ENCODE peak calls at places on chromosomes 3 and 15, in five cellular contexts. F is body of pancreas, P is cardiac muscle cell, B is neural progenitor cell, I is pancreas. D is an unnamed sample.

GRCh38 chr3:134797080-134797801 is 2.2 kb downstream of the EPHB1 start:
- DNase-seq in P (no peak), I (no peak), B (peak; percentile 41), F (no peak), D (no peak)

GRCh38 chr15:83504365-83504764 is 57.2 kb downstream of the SH3GL3 start:
- DNase-seq in I (no peak), B (no peak), P (peak; percentile 10), F (no peak), D (no peak)

GRCh38 chr3:119579366-119580147 is at the start of gene ADPRH:
- DNase-seq in I (peak; percentile 88), F (peak; percentile 88), P (peak; percentile 85), B (peak; percentile 87), D (peak; percentile 57)

GRCh38 chr3:53773586-53774368 is 72.4 kb downstream of the CHDH start:
- DNase-seq in I (peak; percentile 31), F (peak; percentile 34), B (no peak), P (peak; percentile 89), D (peak; percentile 27)

GRCh38 chr15:33547876-33548275 is 237.1 kb downstream of the RYR3 start:
- DNase-seq in F (peak; percentile 4), P (peak; percentile 39), B (peak; percentile 79), I (no peak), D (no peak)

GRCh38 chr3:128942161-128942952 is 51.5 kb downstream of the CFAP92 start:
- DNase-seq in F (no peak), B (no peak), P (no peak), I (no peak), D (no peak)

GRCh38 chr3:98962189-98962930 is 60.9 kb upstream of the DCBLD2 start:
- DNase-seq in I (no peak), F (no peak), B (no peak), P (peak; percentile 50), D (no peak)

GRCh38 chr3:151864423-151865101 is 8.9 kb upstream of the SUCNR1 start:
- DNase-seq in P (peak; percentile 89), F (no peak), B (no peak), I (no peak), D (no peak)

GRCh38 chr15:69624816-69625215 is 172.2 kb downstream of the RPLP1 start:
- DNase-seq in I (no peak), P (no peak), F (no peak), B (no peak), D (no peak)

GRCh38 chr15:55247766-55248427 is 41.7 kb downstream of the RAB27A start:
- DNase-seq in P (no peak), I (no peak), F (peak; percentile 14), B (no peak), D (no peak)

GRCh38 chr3:56453027-56453426 is 15.2 kb downstream of the ERC2 start:
- DNase-seq in B (no peak), F (no peak), I (no peak), P (no peak), D (no peak)

GRCh38 chr3:187770224-187770623 is 25.0 kb upstream of the BCL6 start:
- DNase-seq in P (no peak), I (no peak), B (no peak), F (no peak), D (no peak)

GRCh38 chr3:146403792-146404191 is 65.6 kb downstream of the PLSCR2 start:
- DNase-seq in P (no peak), B (no peak), F (no peak), I (no peak), D (no peak)

GRCh38 chr15:63482874-63483323 is 21.5 kb upstream of the USP3 start:
- DNase-seq in I (no peak), P (no peak), F (no peak), B (no peak), D (no peak)

GRCh38 chr3:184506579-184506978 is 55.0 kb upstream of the EPHB3 start:
- DNase-seq in I (no peak), B (no peak), P (no peak), F (no peak), D (no peak)

GRCh38 chr15:71344316-71344715 is 229.0 kb downstream of the THSD4 start:
- DNase-seq in I (no peak), B (no peak), F (no peak), P (no peak), D (no peak)

GRCh38 chr3:118960876-118961275 is 73.8 kb downstream of the IGSF11 start:
- DNase-seq in B (peak; percentile 11), P (no peak), I (no peak), F (no peak), D (no peak)

GRCh38 chr3:197256836-197257444 is 41.5 kb downstream of the DLG1 start:
- DNase-seq in B (peak; percentile 52), P (peak; percentile 66), F (peak; percentile 51), I (peak; percentile 26), D (peak; percentile 39)

GRCh38 chr3:127254730-127255129 is 33.1 kb downstream of the PRR20G start:
- DNase-seq in B (no peak), F (no peak), P (peak; percentile 10), I (no peak), D (no peak)

GRCh38 chr3:100802126-100802525 is 92.8 kb downstream of the TFG start:
- DNase-seq in P (no peak), I (no peak), B (no peak), F (no peak), D (no peak)

GRCh38 chr15:89947338-89947829 is 34.6 kb upstream of the ARPIN start:
- DNase-seq in F (no peak), B (no peak), I (no peak), P (no peak), D (no peak)

GRCh38 chr3:69774029-69774428 is 34.8 kb downstream of the MITF start:
- DNase-seq in I (peak; percentile 32), P (no peak), F (peak; percentile 45), B (no peak), D (no peak)

GRCh38 chr3:179321585-179322322 is 1.1 kb upstream of the ZNF639 start:
- DNase-seq in B (peak; percentile 42), I (no peak), P (peak; percentile 64), F (peak; percentile 30), D (no peak)

GRCh38 chr3:51860703-51861665 is at the start of gene IQCF2:
- DNase-seq in I (no peak), P (no peak), B (no peak), F (no peak), D (no peak)

GRCh38 chr15:93317772-93318171 is 228.8 kb upstream of the RGMA start:
- DNase-seq in P (no peak), I (no peak), F (no peak), B (no peak), D (no peak)

GRCh38 chr15:73386886-73387506 is 18.2 kb upstream of the HCN4 start:
- DNase-seq in I (no peak), F (no peak), P (no peak), B (no peak), D (no peak)

GRCh38 chr3:146543461-146544012 is 870 bp downstream of the PLSCR1 start:
- DNase-seq in F (peak; percentile 52), B (no peak), I (peak; percentile 31), P (peak; percentile 69), D (peak; percentile 20)

GRCh38 chr15:74784426-74784825 is 2.5 kb downstream of the CSK start:
- DNase-seq in P (no peak), B (no peak), I (no peak), F (no peak), D (no peak)

GRCh38 chr3:124397088-124397487 is 333.2 kb upstream of the UMPS start:
- DNase-seq in P (no peak), I (no peak), B (no peak), F (no peak), D (no peak)

GRCh38 chr15:67547836-67548531 is 5.5 kb downstream of the MAP2K5 start:
- DNase-seq in B (no peak), P (peak; percentile 18), I (no peak), F (no peak), D (no peak)

GRCh38 chr3:185629554-185630181 is 43.6 kb downstream of the SENP2 start:
- DNase-seq in B (no peak), F (no peak), P (no peak), I (no peak), D (no peak)

GRCh38 chr3:60841355-60841754 is 409.9 kb downstream of the FHIT start:
- DNase-seq in F (no peak), P (peak; percentile 1), B (no peak), I (peak; percentile 17), D (no peak)

GRCh38 chr3:60835796-60836195 is 415.5 kb downstream of the FHIT start:
- DNase-seq in B (no peak), P (no peak), F (no peak), I (no peak), D (no peak)

DNA sequence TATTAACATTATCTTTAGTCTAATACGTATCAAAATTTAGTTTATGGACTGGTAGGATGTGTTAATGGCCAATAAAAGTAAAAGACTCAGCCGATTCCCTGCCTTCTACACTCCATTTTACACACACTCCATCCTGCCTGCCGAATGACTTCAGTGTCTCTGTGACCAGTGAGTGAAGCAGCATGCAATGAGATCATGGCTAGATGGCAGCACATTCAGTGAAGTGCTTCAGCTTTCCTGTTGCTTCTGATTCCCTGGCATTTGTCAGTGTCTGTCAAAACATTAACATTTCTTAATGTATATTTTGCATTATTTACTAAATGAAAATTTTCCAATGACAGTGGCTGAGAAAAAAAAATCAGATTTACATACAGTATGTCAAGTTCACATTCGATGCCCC is 412.0 kb downstream of the FHIT start:
- DNase-seq in F (no peak), B (peak; percentile 15), I (no peak), P (no peak), D (no peak)
- TF ChIP-seq CTCF in F (no peak), B (no peak), I (no peak), P (no peak), D (no peak)

DNA sequence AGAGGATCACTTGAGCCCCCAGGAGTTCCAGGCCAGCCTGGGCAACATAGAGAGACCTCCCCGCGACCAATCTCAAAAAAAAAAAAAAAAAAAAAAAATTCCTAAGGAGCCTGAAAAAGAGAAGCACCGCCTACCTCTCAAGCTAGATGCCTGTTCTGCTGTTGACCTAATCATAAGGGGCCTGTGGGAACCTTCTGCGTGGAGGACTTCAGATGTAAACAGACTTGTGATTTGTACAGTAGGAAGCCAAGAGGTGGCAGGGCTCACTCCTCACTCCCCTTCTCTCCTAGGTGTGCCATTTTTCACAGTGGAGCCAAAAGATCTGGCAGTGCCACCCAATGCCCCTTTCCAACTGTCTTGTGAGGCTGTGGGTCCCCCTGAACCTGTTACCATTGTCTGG is 3.2 kb downstream of the TYRO3 start:
- DNase-seq in I (no peak), B (peak; percentile 22), F (no peak), P (peak; percentile 21), D (no peak)
- H3K4me1 ChIP-seq in I (peaks cover 10% of the 10 kb centered on the region), B (peaks cover 74% of the 10 kb centered on the region), F (peaks cover 25% of the 10 kb centered on the region), P (peaks cover 28% of the 10 kb centered on the region), D (no peaks in the 10 kb centered on the region)

GRCh38 chr3:58628823-58629562 is 37.6 kb downstream of the FAM3D start:
- DNase-seq in I (peak; percentile 48), P (peak; percentile 95), B (no peak), F (peak; percentile 73), D (peak; percentile 39)
- TF ChIP-seq CTCF in I (no peak), P (no peak), B (no peak), F (no peak), D (no peak)

GRCh38 chr3:50210510-50211367 is 5.7 kb downstream of the SLC38A3 start:
- DNase-seq in F (peak; percentile 84), I (peak; percentile 82), P (no peak), B (no peak), D (no peak)

GRCh38 chr3:50207359-50208042 is 2.4 kb downstream of the SLC38A3 start:
- DNase-seq in B (no peak), P (no peak), I (no peak), F (no peak), D (no peak)

GRCh38 chr3:50210176-50210509 is 5.1 kb downstream of the SLC38A3 start:
- DNase-seq in I (no peak), F (no peak), P (no peak), B (no peak), D (no peak)

GRCh38 chr3:50205719-50206276 is 727 bp downstream of the SLC38A3 start:
- DNase-seq in P (no peak), B (peak; percentile 80), I (peak; percentile 85), F (peak; percentile 91), D (peak; percentile 32)

GRCh38 chr3:50208677-50209344 is 3.7 kb downstream of the SLC38A3 start:
- DNase-seq in B (no peak), I (no peak), P (no peak), F (no peak), D (no peak)
- H3K4me1 ChIP-seq in B (peaks cover 7% of the 10 kb centered on the region), I (peaks cover 41% of the 10 kb centered on the region), P (peaks cover 11% of the 10 kb centered on the region), F (peaks cover 91% of the 10 kb centered on the region), D (no peaks in the 10 kb centered on the region)

D was measured in prostate gland.